ENCODE peak calls at places on chromosomes 4 and X, in ten cellular contexts. One of them, this sample, is unnamed.

GRCh38 chr4:30844861-30845582 is 124.9 kb downstream of the PCDH7 start:
- DNase-seq in neural crest cell: no peak
- DNase-seq in ovary: no peak
- DNase-seq in Panc1: no peak
- DNase-seq in fibroblast of mammary gland: no peak
- DNase-seq in left ventricle myocardium inferior: no peak
- DNase-seq in heart left ventricle: no peak
- DNase-seq in psoas muscle: no peak
- DNase-seq in B cell: no peak
- DNase-seq in suprapubic skin: no peak
- DNase-seq in this sample: no peak

GRCh38 chr4:38177035-38177791 is 217.0 kb downstream of the PTTG2 start:
- DNase-seq in neural crest cell: no peak
- DNase-seq in ovary: peak
- DNase-seq in Panc1: no peak
- DNase-seq in fibroblast of mammary gland: peak
- DNase-seq in left ventricle myocardium inferior: peak
- DNase-seq in heart left ventricle: peak
- DNase-seq in psoas muscle: no peak
- DNase-seq in B cell: no peak
- DNase-seq in suprapubic skin: no peak
- DNase-seq in this sample: no peak

GRCh38 chr4:145840162-145840768 is 98.4 kb downstream of the ZNF827 start:
- DNase-seq in neural crest cell: no peak
- DNase-seq in ovary: no peak
- DNase-seq in Panc1: peak
- DNase-seq in fibroblast of mammary gland: peak
- DNase-seq in left ventricle myocardium inferior: no peak
- DNase-seq in heart left ventricle: no peak
- DNase-seq in psoas muscle: no peak
- DNase-seq in B cell: no peak
- DNase-seq in suprapubic skin: no peak
- DNase-seq in this sample: no peak

GRCh38 chr4:42750091-42750490 is 93.2 kb upstream of the ATP8A1 start:
- DNase-seq in neural crest cell: no peak
- DNase-seq in ovary: no peak
- DNase-seq in Panc1: no peak
- DNase-seq in fibroblast of mammary gland: peak
- DNase-seq in left ventricle myocardium inferior: no peak
- DNase-seq in heart left ventricle: peak
- DNase-seq in psoas muscle: no peak
- DNase-seq in B cell: peak
- DNase-seq in suprapubic skin: no peak
- DNase-seq in this sample: no peak

GRCh38 chrX:71859637-71860036 is 51.0 kb upstream of the NHSL2 start:
- DNase-seq in neural crest cell: peak
- DNase-seq in ovary: no peak
- DNase-seq in Panc1: peak
- DNase-seq in fibroblast of mammary gland: peak
- DNase-seq in left ventricle myocardium inferior: no peak
- DNase-seq in heart left ventricle: no peak
- DNase-seq in psoas muscle: no peak
- DNase-seq in B cell: no peak
- DNase-seq in suprapubic skin: no peak
- DNase-seq in this sample: no peak

GRCh38 chrX:40207626-40208025 is 109.9 kb upstream of the BCOR start:
- DNase-seq in neural crest cell: no peak
- DNase-seq in ovary: no peak
- DNase-seq in Panc1: no peak
- DNase-seq in fibroblast of mammary gland: peak
- DNase-seq in left ventricle myocardium inferior: no peak
- DNase-seq in heart left ventricle: no peak
- DNase-seq in psoas muscle: no peak
- DNase-seq in B cell: no peak
- DNase-seq in suprapubic skin: no peak
- DNase-seq in this sample: no peak

GRCh38 chr4:112379306-112379705 is 82.1 kb downstream of the ALPK1 start:
- DNase-seq in neural crest cell: peak
- DNase-seq in ovary: no peak
- DNase-seq in Panc1: no peak
- DNase-seq in fibroblast of mammary gland: no peak
- DNase-seq in left ventricle myocardium inferior: no peak
- DNase-seq in heart left ventricle: no peak
- DNase-seq in psoas muscle: no peak
- DNase-seq in B cell: no peak
- DNase-seq in suprapubic skin: no peak
- DNase-seq in this sample: no peak

GRCh38 chrX:137998619-137999018 is 432.7 kb downstream of the ZIC3 start:
- DNase-seq in neural crest cell: no peak
- DNase-seq in ovary: no peak
- DNase-seq in Panc1: no peak
- DNase-seq in fibroblast of mammary gland: no peak
- DNase-seq in left ventricle myocardium inferior: no peak
- DNase-seq in heart left ventricle: no peak
- DNase-seq in psoas muscle: no peak
- DNase-seq in B cell: no peak
- DNase-seq in suprapubic skin: no peak
- DNase-seq in this sample: no peak

GRCh38 chr4:26220704-26221103 is 100.1 kb upstream of the RBPJ start:
- DNase-seq in neural crest cell: no peak
- DNase-seq in ovary: no peak
- DNase-seq in Panc1: no peak
- DNase-seq in fibroblast of mammary gland: peak
- DNase-seq in left ventricle myocardium inferior: no peak
- DNase-seq in heart left ventricle: no peak
- DNase-seq in psoas muscle: no peak
- DNase-seq in B cell: no peak
- DNase-seq in suprapubic skin: no peak
- DNase-seq in this sample: no peak

GRCh38 chr4:7904108-7904516 is 35.5 kb downstream of the AFAP1 start:
- DNase-seq in neural crest cell: peak
- DNase-seq in ovary: no peak
- DNase-seq in Panc1: no peak
- DNase-seq in fibroblast of mammary gland: peak
- DNase-seq in left ventricle myocardium inferior: no peak
- DNase-seq in heart left ventricle: no peak
- DNase-seq in psoas muscle: no peak
- DNase-seq in B cell: no peak
- DNase-seq in suprapubic skin: no peak
- DNase-seq in this sample: no peak

GRCh38 chrX:23118890-23119527 is 119.2 kb downstream of the DDX53 start:
- DNase-seq in neural crest cell: no peak
- DNase-seq in ovary: no peak
- DNase-seq in Panc1: no peak
- DNase-seq in fibroblast of mammary gland: no peak
- DNase-seq in left ventricle myocardium inferior: no peak
- DNase-seq in heart left ventricle: no peak
- DNase-seq in psoas muscle: no peak
- DNase-seq in B cell: no peak
- DNase-seq in suprapubic skin: no peak
- DNase-seq in this sample: no peak

GRCh38 chr4:1872918-1873269 is 1.7 kb downstream of the NSD2 start:
- DNase-seq in neural crest cell: no peak
- DNase-seq in ovary: no peak
- DNase-seq in Panc1: no peak
- DNase-seq in fibroblast of mammary gland: peak
- DNase-seq in left ventricle myocardium inferior: no peak
- DNase-seq in heart left ventricle: no peak
- DNase-seq in psoas muscle: no peak
- DNase-seq in B cell: no peak
- DNase-seq in suprapubic skin: no peak
- DNase-seq in this sample: no peak

GRCh38 chr4:180953572-180953971 is 1289.6 kb upstream of the TENM3 start:
- DNase-seq in neural crest cell: no peak
- DNase-seq in ovary: no peak
- DNase-seq in Panc1: no peak
- DNase-seq in fibroblast of mammary gland: no peak
- DNase-seq in left ventricle myocardium inferior: no peak
- DNase-seq in heart left ventricle: no peak
- DNase-seq in psoas muscle: no peak
- DNase-seq in B cell: no peak
- DNase-seq in suprapubic skin: no peak
- DNase-seq in this sample: no peak

GRCh38 chrX:118976599-118977340 is 2.4 kb downstream of the LONRF3 start:
- DNase-seq in neural crest cell: no peak
- DNase-seq in ovary: peak
- DNase-seq in Panc1: no peak
- DNase-seq in fibroblast of mammary gland: no peak
- DNase-seq in left ventricle myocardium inferior: peak
- DNase-seq in heart left ventricle: peak
- DNase-seq in psoas muscle: peak
- DNase-seq in B cell: peak
- DNase-seq in suprapubic skin: peak
- DNase-seq in this sample: peak

GRCh38 chrX:24081661-24082154 is 27.0 kb downstream of the EIF2S3 start:
- DNase-seq in neural crest cell: peak
- DNase-seq in ovary: peak
- DNase-seq in Panc1: peak
- DNase-seq in fibroblast of mammary gland: peak
- DNase-seq in left ventricle myocardium inferior: peak
- DNase-seq in heart left ventricle: peak
- DNase-seq in psoas muscle: peak
- DNase-seq in B cell: no peak
- DNase-seq in suprapubic skin: no peak
- DNase-seq in this sample: peak

GRCh38 chr4:177155454-177155853 is 154.2 kb upstream of the NEIL3 start:
- DNase-seq in neural crest cell: no peak
- DNase-seq in ovary: no peak
- DNase-seq in Panc1: no peak
- DNase-seq in fibroblast of mammary gland: no peak
- DNase-seq in left ventricle myocardium inferior: no peak
- DNase-seq in heart left ventricle: no peak
- DNase-seq in psoas muscle: no peak
- DNase-seq in B cell: no peak
- DNase-seq in suprapubic skin: no peak
- DNase-seq in this sample: no peak
- TF ChIP-seq CTCF in neural crest cell: no peak
- TF ChIP-seq CTCF in ovary: no peak
- TF ChIP-seq CTCF in Panc1: peak
- TF ChIP-seq CTCF in fibroblast of mammary gland: no peak
- TF ChIP-seq CTCF in left ventricle myocardium inferior: no peak
- TF ChIP-seq CTCF in heart left ventricle: no peak
- TF ChIP-seq CTCF in psoas muscle: no peak
- TF ChIP-seq CTCF in B cell: no peak
- TF ChIP-seq CTCF in suprapubic skin: no peak
- TF ChIP-seq CTCF in this sample: no peak

DNA sequence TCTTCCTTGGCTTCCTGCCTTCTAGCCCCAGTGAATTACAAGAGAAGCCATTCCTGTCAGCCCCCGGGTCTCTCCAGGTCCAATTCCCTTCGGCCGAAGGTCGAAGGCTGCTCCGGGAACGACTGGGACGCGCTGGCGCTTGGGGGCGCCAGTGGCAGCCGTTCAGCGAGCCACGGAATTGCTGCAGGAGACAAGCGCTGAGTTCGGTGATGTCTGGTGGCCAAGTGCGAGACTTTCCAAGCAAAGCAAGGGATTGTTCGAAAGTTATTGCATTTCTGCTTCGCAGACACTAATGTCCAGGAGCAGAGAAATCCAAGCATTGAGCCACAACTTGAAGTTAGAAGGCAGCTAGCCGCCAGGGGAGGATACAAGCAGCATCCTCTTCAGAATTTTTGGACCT is 1.1 kb upstream of the DKK2 start:
- DNase-seq in neural crest cell: peak
- DNase-seq in ovary: peak
- DNase-seq in Panc1: no peak
- DNase-seq in fibroblast of mammary gland: peak
- DNase-seq in left ventricle myocardium inferior: no peak
- DNase-seq in heart left ventricle: peak
- DNase-seq in psoas muscle: peak
- DNase-seq in B cell: no peak
- DNase-seq in suprapubic skin: peak
- DNase-seq in this sample: peak
- TF ChIP-seq CTCF in neural crest cell: peak
- TF ChIP-seq CTCF in ovary: no peak
- TF ChIP-seq CTCF in Panc1: peak
- TF ChIP-seq CTCF in fibroblast of mammary gland: peak
- TF ChIP-seq CTCF in left ventricle myocardium inferior: peak
- TF ChIP-seq CTCF in heart left ventricle: peak
- TF ChIP-seq CTCF in psoas muscle: peak
- TF ChIP-seq CTCF in B cell: no peak
- TF ChIP-seq CTCF in suprapubic skin: peak
- TF ChIP-seq CTCF in this sample: no peak

DNA sequence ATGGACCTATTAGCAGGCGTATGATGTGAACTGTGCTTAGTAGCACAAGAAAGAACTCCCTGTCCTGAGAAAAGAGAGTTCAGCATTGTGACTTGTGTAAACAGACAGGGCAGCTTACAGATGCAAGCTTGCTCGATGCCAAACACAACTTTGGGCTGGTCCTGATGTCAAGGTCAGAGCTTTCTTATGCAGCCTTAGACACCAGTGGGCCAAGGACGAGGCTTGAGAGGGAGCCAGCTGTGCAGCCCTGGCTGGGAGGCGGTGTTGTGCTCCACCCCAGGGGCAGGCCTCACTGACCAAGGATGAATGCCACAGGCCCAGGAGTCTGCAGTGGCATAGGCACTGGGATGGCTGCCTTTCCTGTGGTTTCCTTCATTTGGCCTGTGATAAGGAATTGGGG is 35.4 kb downstream of the JADE1 start:
- DNase-seq in neural crest cell: no peak
- DNase-seq in ovary: peak
- DNase-seq in Panc1: no peak
- DNase-seq in fibroblast of mammary gland: no peak
- DNase-seq in left ventricle myocardium inferior: peak
- DNase-seq in heart left ventricle: peak
- DNase-seq in psoas muscle: peak
- DNase-seq in B cell: no peak
- DNase-seq in suprapubic skin: no peak
- DNase-seq in this sample: no peak
- TF ChIP-seq CTCF in neural crest cell: no peak
- TF ChIP-seq CTCF in ovary: no peak
- TF ChIP-seq CTCF in Panc1: no peak
- TF ChIP-seq CTCF in fibroblast of mammary gland: no peak
- TF ChIP-seq CTCF in left ventricle myocardium inferior: no peak
- TF ChIP-seq CTCF in heart left ventricle: no peak
- TF ChIP-seq CTCF in psoas muscle: no peak
- TF ChIP-seq CTCF in B cell: no peak
- TF ChIP-seq CTCF in suprapubic skin: no peak
- TF ChIP-seq CTCF in this sample: no peak

GRCh38 chrX:140661657-140662056 is 47.9 kb upstream of the LINC00632 start:
- DNase-seq in neural crest cell: no peak
- DNase-seq in ovary: no peak
- DNase-seq in Panc1: no peak
- DNase-seq in fibroblast of mammary gland: no peak
- DNase-seq in left ventricle myocardium inferior: no peak
- DNase-seq in heart left ventricle: no peak
- DNase-seq in psoas muscle: no peak
- DNase-seq in B cell: no peak
- DNase-seq in suprapubic skin: no peak
- DNase-seq in this sample: no peak

DNA sequence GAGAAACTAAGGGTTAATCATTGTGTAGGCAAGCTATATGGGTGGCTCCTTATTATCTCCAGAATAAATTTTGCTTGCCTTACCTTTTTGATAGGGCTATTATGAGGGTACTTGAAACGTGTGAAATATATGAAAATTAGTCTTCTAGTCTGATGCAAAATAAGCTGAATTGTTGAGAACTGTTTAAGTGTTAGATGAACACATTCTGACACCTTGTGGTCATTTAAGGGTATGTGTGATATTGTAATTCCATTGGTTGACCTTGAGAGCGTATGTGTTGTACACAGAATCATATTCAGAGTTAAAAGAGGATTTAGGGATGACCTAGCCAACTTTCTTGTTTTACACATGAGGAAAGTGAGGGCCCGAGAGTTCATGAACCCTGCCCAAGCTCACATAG is 44.6 kb upstream of the LINC00632 start:
- DNase-seq in neural crest cell: no peak
- DNase-seq in ovary: no peak
- DNase-seq in Panc1: peak
- DNase-seq in fibroblast of mammary gland: peak
- DNase-seq in left ventricle myocardium inferior: no peak
- DNase-seq in heart left ventricle: no peak
- DNase-seq in psoas muscle: no peak
- DNase-seq in B cell: no peak
- DNase-seq in suprapubic skin: no peak
- DNase-seq in this sample: no peak
- TF ChIP-seq CTCF in neural crest cell: peak
- TF ChIP-seq CTCF in ovary: no peak
- TF ChIP-seq CTCF in Panc1: peak
- TF ChIP-seq CTCF in fibroblast of mammary gland: peak
- TF ChIP-seq CTCF in left ventricle myocardium inferior: peak
- TF ChIP-seq CTCF in heart left ventricle: peak
- TF ChIP-seq CTCF in psoas muscle: peak
- TF ChIP-seq CTCF in B cell: no peak
- TF ChIP-seq CTCF in suprapubic skin: peak
- TF ChIP-seq CTCF in this sample: peak

This sample was measured in Peyer's patch.